ENCODE peak calls at places on chromosomes 3 and 15, in ten cellular contexts. C is HL-60, M is IMR-90, B is A549, D is H1, O is left ventricle myocardium inferior, I is uterus, T is pancreas, V is tibial nerve, X is heart left ventricle. P is an unnamed sample.

GRCh38 chr15:43143203-43143941 is 10.0 kb downstream of the TMEM62 start:
- DNase-seq in O (no peak), V (no peak), C (no peak), T (no peak), M (peak), X (no peak), I (no peak), B (no peak), D (no peak), P (no peak)

GRCh38 chr3:55264933-55265332 is 222.2 kb downstream of the WNT5A start:
- DNase-seq in X (no peak), D (no peak), V (no peak), M (peak), B (no peak), I (no peak), C (no peak), T (no peak), O (no peak), P (no peak)

GRCh38 chr3:28915711-28916481 is 365.0 kb upstream of the RBMS3 start:
- DNase-seq in V (peak), T (no peak), D (no peak), C (no peak), I (no peak), O (no peak), M (peak), X (no peak), B (peak), P (no peak)

GRCh38 chr15:66165856-66166255 is 87.7 kb downstream of the MEGF11 start:
- DNase-seq in V (no peak), C (no peak), T (no peak), D (no peak), M (no peak), O (no peak), I (no peak), B (no peak), X (no peak), P (no peak)

GRCh38 chr3:37054370-37054769 is 61.1 kb downstream of the MLH1 start:
- DNase-seq in T (no peak), D (no peak), I (no peak), O (no peak), B (peak), V (no peak), C (no peak), M (peak), X (no peak), P (no peak)

GRCh38 chr3:141266797-141267555 is 35.4 kb downstream of the PXYLP1 start:
- DNase-seq in T (no peak), X (no peak), V (no peak), O (no peak), B (no peak), D (no peak), C (no peak), I (no peak), M (no peak), P (no peak)

GRCh38 chr15:75036269-75036668 is 12.9 kb downstream of the PPCDC start:
- DNase-seq in C (no peak), V (no peak), T (no peak), D (peak), I (no peak), B (peak), M (no peak), X (no peak), O (no peak), P (no peak)

GRCh38 chr15:77508541-77509505 is 88.1 kb downstream of the HMG20A start:
- DNase-seq in C (no peak), T (peak), O (peak), B (no peak), D (no peak), M (peak), I (peak), V (peak), X (no peak), P (peak)

DNA sequence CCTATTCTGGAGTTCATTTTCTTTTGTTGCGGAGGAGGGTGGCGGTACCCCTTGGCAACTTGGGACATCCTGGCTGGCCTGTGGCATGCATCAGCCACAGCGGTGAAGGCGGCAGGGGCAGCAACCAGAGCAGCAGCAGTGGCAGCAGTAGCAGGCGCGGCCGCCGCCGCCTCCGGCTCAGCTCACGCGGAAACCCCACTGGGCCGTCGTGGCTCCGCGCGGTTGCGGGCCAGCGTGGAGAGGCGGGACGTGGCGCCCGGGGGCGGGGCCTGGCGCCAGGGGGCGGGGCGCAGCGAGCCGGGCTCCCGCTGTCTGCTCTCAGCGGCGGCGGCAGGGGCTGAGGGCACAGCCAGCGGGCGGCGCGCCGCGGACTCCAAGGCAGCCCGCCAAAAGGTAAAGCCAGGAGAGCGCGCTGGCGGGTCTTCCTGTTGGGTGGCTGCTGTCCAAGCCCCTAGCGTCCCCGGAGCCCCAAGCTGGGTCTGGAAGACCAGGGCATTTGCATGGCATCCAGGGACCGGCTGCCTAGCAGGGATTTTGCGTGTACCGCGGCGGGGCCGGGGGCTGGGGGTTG is 334.4 kb upstream of the THRB start:
- DNase-seq in V (no peak), O (peak), C (no peak), T (peak), D (peak), M (no peak), I (no peak), B (peak), X (peak), P (no peak)
- H3K4me3 ChIP-seq in V (peak), O (peak), C (no peak), T (peak), D (peak), M (no peak), I (peak), B (peak), X (peak), P (peak)

GRCh38 chr3:142889263-142890014 is 556 bp upstream of the PCOLCE2 start:
- DNase-seq in O (no peak), M (no peak), X (no peak), C (no peak), V (no peak), T (no peak), I (no peak), D (no peak), B (no peak), P (no peak)
- H3K27ac ChIP-seq in O (peak), M (no peak), X (peak), C (no peak), V (peak), T (no peak), I (no peak), D (no peak), B (peak), P (peak)

GRCh38 chr3:179260949-179261765 is 10.2 kb upstream of the KCNMB3 start:
- DNase-seq in V (peak), D (peak), O (peak), M (peak), I (peak), B (peak), C (peak), T (peak), X (peak), P (peak)
- H3K4me3 ChIP-seq in V (peak), D (peak), O (peak), M (peak), I (peak), B (peak), C (peak), T (peak), X (peak), P (peak)

DNA sequence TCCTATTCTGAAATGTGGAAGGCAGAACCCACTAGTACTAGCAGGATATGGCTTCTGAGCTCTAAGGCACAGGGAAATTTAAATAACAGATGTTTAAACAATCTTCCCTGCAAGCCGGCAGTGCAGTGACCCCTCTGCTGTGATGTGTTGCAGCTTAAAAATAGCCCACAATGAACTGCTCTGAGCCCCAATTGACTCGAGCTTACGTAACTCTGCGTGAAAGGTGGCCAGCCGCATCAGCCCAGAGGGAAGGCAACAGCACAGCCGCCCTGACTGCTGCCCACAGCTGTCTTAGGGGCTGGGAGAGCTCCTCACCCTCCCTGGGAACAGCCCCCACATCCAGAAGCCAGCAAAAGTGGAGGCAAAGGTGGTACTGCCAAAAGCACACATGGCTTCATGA is 12.5 kb upstream of the CAMKV start:
- DNase-seq in C (no peak), D (no peak), O (peak), I (no peak), X (peak), T (no peak), B (no peak), V (no peak), M (peak), P (peak)
- H3K27ac ChIP-seq in C (no peak), D (no peak), O (peak), I (no peak), X (peak), T (no peak), B (no peak), V (no peak), M (no peak), P (peak)